ENCODE peak calls at places on chromosomes 13 and 19, in nine cellular contexts. Z is right cardiac atrium; E is NCI-H2107; D is WTC11; V is astrocyte of the spinal cord; T is stomach; Y is breast epithelium; I is stimulated activated CD8-positive, alpha-beta memory T cell treated with anti-CD3 and anti-CD28 coated beads, Interleukin-2, amount 100 ng/mL, for 1 hour; N is ELR. B is an unnamed sample.

GRCh38 chr19:43570174-43570791 is 5.0 kb downstream of the XRCC1 start:
- DNase-seq in V (no peak), T (no peak), Y (no peak), I (no peak), N (peak; percentile 22), D (no peak), Z (no peak), E (peak; percentile 16), B (no peak)

GRCh38 chr19:43957891-43958290 is 6.9 kb downstream of the ZNF221 start:
- DNase-seq in V (peak; percentile 5), N (peak; percentile 19), D (no peak), T (no peak), E (no peak), Z (no peak), Y (no peak), I (no peak), B (no peak)

GRCh38 chr19:33601583-33601982 is 20.2 kb upstream of the CHST8 start:
- DNase-seq in N (no peak), V (no peak), D (no peak), Y (no peak), I (no peak), Z (no peak), T (peak; percentile 1), E (no peak), B (no peak)

GRCh38 chr19:51329411-51329810 is 12.5 kb downstream of the VSIG10L start:
- DNase-seq in I (no peak), T (no peak), V (no peak), Y (no peak), N (no peak), D (no peak), E (no peak), Z (no peak), B (no peak)

GRCh38 chr19:50344661-50345318 is 15.6 kb upstream of the KCNC3 start:
- DNase-seq in D (no peak), Z (no peak), V (no peak), N (no peak), E (no peak), Y (no peak), I (no peak), T (no peak), B (no peak)

GRCh38 chr13:113863511-113864302 is at the start of gene GAS6:
- DNase-seq in T (peak; percentile 72), D (peak; percentile 57), E (no peak), Z (peak; percentile 89), V (peak; percentile 33), Y (peak; percentile 38), I (no peak), N (peak; percentile 68), B (no peak)

GRCh38 chr19:29623726-29624488 is 17.8 kb downstream of the POP4 start:
- DNase-seq in N (no peak), I (no peak), V (no peak), Y (no peak), D (no peak), E (no peak), T (no peak), Z (no peak), B (peak; percentile 66)

GRCh38 chr13:110346661-110347067 is 39.6 kb downstream of the COL4A2 start:
- DNase-seq in Z (no peak), I (no peak), V (no peak), N (peak; percentile 57), E (no peak), Y (no peak), D (no peak), T (no peak), B (no peak)

GRCh38 chr13:41019578-41020347 is 647 bp upstream of the ELF1 start:
- DNase-seq in T (no peak), D (no peak), N (no peak), Y (no peak), I (no peak), V (no peak), Z (no peak), E (no peak), B (no peak)

GRCh38 chr19:33416307-33417215 is 43.1 kb downstream of the CEBPG start:
- DNase-seq in E (peak; percentile 46), Y (peak; percentile 41), D (peak; percentile 87), N (peak; percentile 73), Z (peak; percentile 81), V (peak; percentile 65), T (peak; percentile 75), I (peak; percentile 37), B (peak; percentile 38)

GRCh38 chr19:6849876-6850275 is 37.5 kb upstream of the ADGRE1 start:
- DNase-seq in Y (no peak), D (no peak), E (no peak), N (no peak), Z (no peak), T (no peak), I (no peak), V (no peak), B (no peak)

GRCh38 chr13:105530468-105530867 is 1005.0 kb downstream of the EFNB2 start:
- DNase-seq in Y (no peak), Z (no peak), V (no peak), I (no peak), T (no peak), N (no peak), E (no peak), D (no peak), B (no peak)

GRCh38 chr19:33610588-33610987 is 11.2 kb upstream of the CHST8 start:
- DNase-seq in Y (no peak), D (no peak), V (no peak), N (no peak), Z (no peak), T (no peak), E (no peak), I (no peak), B (no peak)

GRCh38 chr19:41323430-41324125 is 13.6 kb downstream of the CCDC97 start:
- DNase-seq in T (peak; percentile 60), V (peak; percentile 99), Z (peak; percentile 90), N (peak; percentile 93), D (no peak), I (no peak), Y (no peak), E (no peak), B (no peak)

GRCh38 chr19:46967578-46968018 is 52.0 kb upstream of the NPAS1 start:
- DNase-seq in E (no peak), T (peak; percentile 75), D (no peak), V (no peak), Y (peak; percentile 49), I (peak; percentile 4), N (no peak), Z (peak; percentile 91), B (no peak)

GRCh38 chr13:57611956-57612355 is 19.6 kb upstream of the PCDH17 start:
- DNase-seq in T (no peak), Z (no peak), Y (no peak), D (no peak), I (no peak), E (no peak), V (no peak), N (no peak), B (no peak)

GRCh38 chr19:3041302-3041701 is 12.2 kb upstream of the TLE2 start:
- DNase-seq in E (no peak), D (no peak), Y (no peak), T (no peak), I (no peak), V (no peak), Z (no peak), N (no peak), B (no peak)

GRCh38 chr13:39556856-39557255 is 46.1 kb downstream of the LHFPL6 start:
- DNase-seq in N (no peak), Y (no peak), T (no peak), I (no peak), E (no peak), D (no peak), V (no peak), Z (no peak), B (no peak)

GRCh38 chr13:110201114-110201513 is 105.8 kb downstream of the COL4A1 start:
- DNase-seq in Z (no peak), D (no peak), E (no peak), N (no peak), T (no peak), I (no peak), V (no peak), Y (no peak), B (no peak)

GRCh38 chr19:34269968-34270621 is 15.7 kb downstream of the GARRE1 start:
- DNase-seq in Y (peak; percentile 63), V (peak; percentile 65), T (peak; percentile 40), I (peak; percentile 43), D (no peak), E (no peak), Z (peak; percentile 85), N (peak; percentile 85), B (peak; percentile 49)

GRCh38 chr13:100650321-100650720 is 24.3 kb downstream of the TMTC4 start:
- DNase-seq in Z (no peak), V (no peak), I (no peak), T (no peak), D (no peak), E (peak; percentile 33), Y (no peak), N (no peak), B (no peak)

GRCh38 chr19:1189419-1189818 is 15.4 kb upstream of the SBNO2 start:
- DNase-seq in D (no peak), Z (no peak), N (peak; percentile 61), T (no peak), I (no peak), E (no peak), V (no peak), Y (no peak), B (no peak)

GRCh38 chr13:101303512-101303911 is 112.8 kb downstream of the NALCN start:
- DNase-seq in Y (no peak), N (no peak), I (no peak), T (no peak), D (no peak), Z (no peak), V (no peak), E (no peak), B (no peak)

GRCh38 chr19:47541507-47541906 is 26.6 kb upstream of the NAPA start:
- DNase-seq in Z (no peak), T (no peak), N (no peak), E (no peak), Y (no peak), D (no peak), I (no peak), V (no peak), B (no peak)

GRCh38 chr13:27036236-27036981 is 135.2 kb downstream of the USP12 start:
- DNase-seq in N (peak; percentile 69), Y (no peak), Z (no peak), E (no peak), I (no peak), D (no peak), T (no peak), V (peak; percentile 64), B (no peak)

GRCh38 chr13:100872761-100873160 is 198.2 kb upstream of the TMTC4 start:
- DNase-seq in T (no peak), I (no peak), D (no peak), V (no peak), Z (no peak), E (no peak), N (no peak), Y (no peak), B (no peak)

GRCh38 chr19:46211201-46211881 is 18.2 kb upstream of the IGFL1 start:
- DNase-seq in I (no peak), N (no peak), V (no peak), Z (no peak), Y (peak; percentile 93), E (no peak), D (peak; percentile 65), T (peak; percentile 53), B (no peak)

GRCh38 chr19:29524912-29525870 is 603 bp upstream of the VSTM2B start:
- DNase-seq in I (no peak), Y (no peak), Z (peak; percentile 35), E (no peak), D (peak; percentile 60), T (no peak), V (no peak), N (no peak), B (no peak)

GRCh38 chr13:114110091-114110829 is 22.2 kb downstream of the RASA3 start:
- DNase-seq in I (peak; percentile 52), Z (peak; percentile 77), E (no peak), N (peak; percentile 61), V (peak; percentile 43), D (peak; percentile 46), Y (no peak), T (peak; percentile 47), B (peak; percentile 55)

GRCh38 chr13:95559100-95559499 is 6.6 kb downstream of the CLDN10 start:
- DNase-seq in Y (no peak), N (no peak), E (no peak), D (no peak), V (no peak), I (no peak), T (no peak), Z (no peak), B (no peak)

GRCh38 chr13:43389573-43389972 is 366.2 kb downstream of the DNAJC15 start:
- DNase-seq in V (no peak), Y (no peak), I (no peak), E (no peak), D (no peak), Z (no peak), T (no peak), N (no peak), B (no peak)